ENCODE peak calls at places on chromosomes 5 and 9, in four cellular contexts. A is K562, O is GM12878, Z is GM12891. I is an unnamed sample.

GRCh38 chr9:16406536-16407225 is 463.8 kb downstream of the BNC2 start:
- DNase-seq in Z (no peak), A (no peak), O (no peak), I (no peak)

GRCh38 chr5:177189416-177189815 is 55.8 kb downstream of the NSD1 start:
- DNase-seq in O (no peak), A (no peak), Z (no peak), I (no peak)

GRCh38 chr9:109776391-109776790 is 3.6 kb upstream of the PALM2AKAP2 start:
- DNase-seq in Z (no peak), O (no peak), A (no peak), I (no peak)

GRCh38 chr5:142097681-142098080 is 10.9 kb upstream of the NDFIP1 start:
- DNase-seq in O (no peak), Z (no peak), A (no peak), I (no peak)

GRCh38 chr5:56211298-56211865 is 21.7 kb downstream of the ANKRD55 start:
- DNase-seq in A (no peak), Z (no peak), O (no peak), I (no peak)

GRCh38 chr9:7901676-7902075 is 102.1 kb upstream of the DMAC1 start:
- DNase-seq in A (no peak), O (no peak), Z (no peak), I (no peak)

GRCh38 chr9:120715331-120715924 is 1.2 kb upstream of the MEGF9 start:
- DNase-seq in A (peak), Z (no peak), O (no peak), I (no peak)

GRCh38 chr9:89844075-89844474 is 239.3 kb downstream of the GADD45G start:
- DNase-seq in Z (no peak), O (no peak), A (no peak), I (no peak)

GRCh38 chr9:108609227-108609894 is 246.4 kb downstream of the ACTL7B start:
- DNase-seq in Z (no peak), O (no peak), A (no peak), I (no peak)

GRCh38 chr9:137319976-137320551 is 18.0 kb upstream of the NRARP start:
- DNase-seq in O (no peak), Z (no peak), A (no peak), I (no peak)

GRCh38 chr9:137317979-137318511 is 16.0 kb upstream of the NRARP start:
- DNase-seq in A (no peak), Z (no peak), O (no peak), I (no peak)

GRCh38 chr9:137318565-137318964 is 16.5 kb upstream of the NRARP start:
- DNase-seq in O (no peak), Z (no peak), A (no peak), I (no peak)

GRCh38 chr9:137319434-137319975 is 17.4 kb upstream of the NRARP start:
- DNase-seq in O (no peak), A (no peak), Z (peak), I (no peak)

DNA sequence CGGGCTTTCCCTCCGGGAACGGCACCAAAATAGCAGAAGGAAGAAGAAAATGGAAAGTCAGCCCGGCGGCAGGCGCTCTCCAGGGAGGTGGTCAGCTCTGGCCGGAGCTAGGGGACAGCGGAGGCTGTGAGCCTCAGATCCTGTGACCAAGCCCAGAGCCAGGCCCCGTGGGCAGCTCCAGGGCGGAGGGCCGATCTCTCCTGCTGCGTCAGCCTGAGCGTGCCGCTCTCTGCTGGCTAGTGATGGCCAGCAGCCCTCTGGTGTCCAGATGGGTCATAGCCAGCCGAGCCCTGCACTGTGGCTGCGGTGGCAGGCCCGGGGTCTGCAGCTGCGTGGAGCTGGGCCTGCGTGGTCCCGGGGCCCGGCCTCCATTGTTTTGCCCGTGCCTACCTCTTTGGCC is 16.9 kb upstream of the NRARP start:
- DNase-seq in A (peak), O (no peak), Z (no peak), I (no peak)
- TF ChIP-seq SPI1 in A (no peak), O (no peak), Z (no peak), I (no peak)

GRCh38 chr5:149616727-149617284 is 35.5 kb downstream of the ARHGEF37 start:
- DNase-seq in O (peak), A (no peak), Z (no peak), I (no peak)
- TF ChIP-seq SPI1 in O (no peak), A (no peak), Z (no peak), I (no peak)

DNA sequence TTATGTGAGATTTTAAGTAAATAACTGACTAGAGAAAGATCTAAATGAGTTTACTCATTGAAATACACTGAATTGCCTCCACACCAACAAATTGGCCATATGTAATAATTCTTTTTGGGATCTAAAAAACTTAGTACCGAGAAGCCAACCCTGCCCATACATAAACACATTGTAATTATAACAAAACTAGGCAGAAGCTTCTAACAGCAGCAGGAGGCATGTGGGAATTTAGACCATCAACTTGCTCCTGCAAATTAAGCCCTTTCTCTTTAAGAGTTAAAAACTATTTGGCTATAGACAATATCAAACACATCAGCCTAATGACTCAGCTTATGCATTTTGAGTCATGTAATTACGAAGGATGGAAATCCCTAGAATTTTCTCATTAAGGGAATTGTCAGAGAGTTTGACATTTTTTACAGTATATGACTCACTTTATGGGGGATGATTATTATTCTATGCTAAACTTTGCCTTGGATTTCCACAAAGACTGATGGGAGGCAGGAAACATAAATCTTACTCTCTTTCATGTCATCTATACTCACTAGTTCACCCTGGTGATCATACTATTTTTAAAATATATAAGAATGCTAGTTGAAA is 1.0 kb downstream of the IL7R start:
- DNase-seq in Z (no peak), A (no peak), O (no peak), I (no peak)
- TF ChIP-seq SPI1 in Z (no peak), A (no peak), O (no peak), I (no peak)

DNA sequence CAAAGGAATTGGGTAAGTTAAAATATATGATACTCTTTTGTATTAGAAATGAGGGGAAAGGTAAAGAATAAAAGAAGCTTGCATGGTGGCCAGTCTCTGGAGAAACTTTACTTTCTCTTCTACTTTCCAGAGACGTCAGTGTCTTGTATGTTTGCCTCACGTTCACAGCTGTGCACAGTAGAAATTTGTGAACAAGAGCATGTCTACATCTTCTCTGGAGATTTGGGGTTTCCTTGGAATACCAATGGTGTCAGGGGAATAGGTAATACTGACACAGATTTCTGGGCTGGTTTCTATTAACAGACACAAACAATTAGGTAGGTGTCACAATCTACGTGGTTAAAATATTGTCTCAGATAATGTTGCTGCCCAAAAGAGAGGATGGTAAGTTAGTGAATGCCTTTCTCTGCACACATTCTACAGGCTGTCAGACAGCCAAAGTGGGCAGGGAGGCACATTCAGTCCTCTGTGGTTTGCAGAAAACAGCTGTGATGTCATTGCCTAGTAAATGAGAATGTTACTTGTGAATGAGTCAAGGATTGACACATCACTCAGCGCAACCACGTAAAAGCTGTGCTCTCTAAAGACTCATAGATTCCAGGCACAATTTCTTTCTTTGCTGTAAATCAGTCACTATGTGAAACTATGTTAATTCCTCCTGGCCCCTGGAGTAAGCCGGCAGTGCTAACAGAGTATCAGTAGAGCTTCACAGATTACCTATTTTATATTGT is 397.1 kb downstream of the MAN2A1 start:
- DNase-seq in O (no peak), A (no peak), Z (no peak), I (no peak)
- TF ChIP-seq SPI1 in O (no peak), A (no peak), Z (no peak), I (no peak)

DNA sequence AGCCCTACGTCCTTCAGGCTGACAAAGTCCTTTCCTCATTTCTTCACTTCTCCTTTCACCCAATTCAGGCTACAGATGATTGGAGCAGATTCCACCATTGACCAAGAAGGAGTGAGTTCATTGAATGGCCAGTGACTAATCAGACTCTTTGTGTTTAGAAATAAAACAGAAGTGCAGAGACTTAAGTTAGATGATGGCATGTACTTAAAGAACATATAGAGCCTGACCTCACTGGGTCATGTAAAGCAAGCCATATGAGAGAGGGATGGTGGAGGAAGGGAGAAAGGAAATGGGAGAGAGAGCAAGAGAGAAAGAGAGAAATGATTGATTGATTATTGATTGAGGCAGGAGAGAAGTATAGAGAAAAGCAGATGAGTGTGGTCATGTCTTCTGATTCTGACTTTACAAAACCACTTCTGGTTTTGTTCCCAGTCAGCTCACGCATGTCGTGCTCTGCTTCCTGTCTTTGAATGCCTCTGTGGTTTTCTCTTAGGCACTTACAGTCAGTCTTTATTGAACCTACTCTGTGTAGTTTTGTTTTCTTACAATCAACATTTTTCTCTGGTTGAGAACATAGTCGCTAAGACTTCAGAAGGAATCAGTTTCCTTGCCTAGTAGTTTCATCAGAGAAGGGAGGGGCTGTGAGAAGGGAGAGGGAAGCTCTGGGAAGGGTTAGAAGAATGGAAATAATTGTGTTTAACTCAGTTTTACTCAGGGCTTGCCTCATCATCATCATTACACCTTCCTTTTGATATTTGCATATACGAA is 149.2 kb upstream of the KLF9 start:
- DNase-seq in A (no peak), O (peak), Z (peak), I (peak)
- TF ChIP-seq SPI1 in A (no peak), O (peak), Z (peak), I (peak)

I was measured in HL-60.